ENCODE peak calls at places on chromosomes 4 and X, in four cellular contexts. One of them, this sample, is unnamed.

GRCh38 chrX:82813671-82814078 is 694.4 kb upstream of the POU3F4 start:
- DNase-seq in AG10803: peak
- DNase-seq in GM06990: no peak
- DNase-seq in vagina: no peak
- DNase-seq in this sample: no peak

GRCh38 chrX:119429471-119429870 is 30.3 kb downstream of the SLC25A43 start:
- DNase-seq in AG10803: no peak
- DNase-seq in GM06990: no peak
- DNase-seq in vagina: no peak
- DNase-seq in this sample: no peak

GRCh38 chrX:51641421-51642021 is 22.8 kb upstream of the CENPVL3 start:
- DNase-seq in AG10803: peak
- DNase-seq in GM06990: no peak
- DNase-seq in vagina: no peak
- DNase-seq in this sample: peak

GRCh38 chrX:70134116-70134477 is 850 bp downstream of the IGBP1 start:
- DNase-seq in AG10803: peak
- DNase-seq in GM06990: no peak
- DNase-seq in vagina: no peak
- DNase-seq in this sample: no peak

GRCh38 chr4:960736-961650 is 12.4 kb downstream of the DGKQ start:
- DNase-seq in AG10803: no peak
- DNase-seq in GM06990: no peak
- DNase-seq in vagina: no peak
- DNase-seq in this sample: no peak

GRCh38 chr4:149836546-149836945 is 20.9 kb upstream of the IQCM start:
- DNase-seq in AG10803: peak
- DNase-seq in GM06990: no peak
- DNase-seq in vagina: no peak
- DNase-seq in this sample: no peak

GRCh38 chr4:56907009-56907408 is 691 bp upstream of the REST start:
- DNase-seq in AG10803: no peak
- DNase-seq in GM06990: no peak
- DNase-seq in vagina: no peak
- DNase-seq in this sample: peak

GRCh38 chrX:65610040-65610439 is 57.4 kb upstream of the MSN start:
- DNase-seq in AG10803: peak
- DNase-seq in GM06990: no peak
- DNase-seq in vagina: no peak
- DNase-seq in this sample: no peak

GRCh38 chr4:113815826-113816225 is 54.3 kb upstream of the CAMK2D start:
- DNase-seq in AG10803: no peak
- DNase-seq in GM06990: no peak
- DNase-seq in vagina: no peak
- DNase-seq in this sample: no peak

DNA sequence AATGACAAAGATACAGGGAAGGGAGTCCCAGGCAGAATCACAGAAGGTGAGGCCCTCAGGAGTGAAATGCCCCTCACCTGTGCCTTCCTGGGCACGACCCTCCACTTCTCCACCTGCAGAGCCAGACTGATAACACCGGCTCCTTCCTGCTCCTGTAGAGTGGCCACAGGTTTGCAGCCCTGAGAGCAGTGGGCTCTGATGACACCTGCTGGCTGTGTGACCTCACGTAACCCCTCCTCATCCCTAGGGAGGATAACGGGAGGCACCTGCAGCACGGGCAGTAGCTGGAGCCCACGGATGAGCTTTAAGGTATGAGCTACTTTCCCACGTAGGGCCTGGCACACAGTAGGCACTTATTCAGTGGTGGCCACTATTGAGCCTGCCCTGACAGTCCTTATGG is 25.5 kb upstream of the MAN2B2 start:
- DNase-seq in AG10803: no peak
- DNase-seq in GM06990: no peak
- DNase-seq in vagina: no peak
- DNase-seq in this sample: no peak
- TF ChIP-seq CTCF in AG10803: no peak
- TF ChIP-seq CTCF in GM06990: no peak
- TF ChIP-seq CTCF in vagina: no peak
- TF ChIP-seq CTCF in this sample: no peak

GRCh38 chr4:7167706-7168105 is 24.6 kb upstream of the SORCS2 start:
- DNase-seq in AG10803: no peak
- DNase-seq in GM06990: no peak
- DNase-seq in vagina: no peak
- DNase-seq in this sample: no peak
- TF ChIP-seq CTCF in AG10803: no peak
- TF ChIP-seq CTCF in GM06990: no peak
- TF ChIP-seq CTCF in vagina: no peak
- TF ChIP-seq CTCF in this sample: no peak

DNA sequence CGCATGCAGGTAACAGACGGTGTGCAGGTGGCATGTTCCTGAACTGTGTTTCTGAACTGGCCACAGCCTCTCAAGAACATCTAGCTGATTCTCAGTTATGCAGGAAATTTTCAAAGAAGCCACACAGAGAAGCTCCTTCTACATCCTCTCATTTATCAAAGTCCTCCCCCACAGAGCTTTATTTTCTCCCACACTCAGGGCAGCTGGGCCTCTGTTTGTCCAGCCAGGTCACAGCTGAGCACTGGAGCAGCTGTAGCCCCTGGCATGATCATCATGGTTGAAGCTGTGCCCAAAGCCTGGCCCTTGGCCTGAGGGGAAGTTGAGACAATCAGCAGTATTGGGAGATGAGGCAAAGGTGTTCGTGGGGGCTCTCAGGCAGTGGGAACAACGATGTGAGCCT is 342.1 kb downstream of the ZNF674 start:
- DNase-seq in AG10803: no peak
- DNase-seq in GM06990: no peak
- DNase-seq in vagina: no peak
- DNase-seq in this sample: no peak
- TF ChIP-seq CTCF in AG10803: no peak
- TF ChIP-seq CTCF in GM06990: no peak
- TF ChIP-seq CTCF in vagina: no peak
- TF ChIP-seq CTCF in this sample: no peak

GRCh38 chr4:177579649-177580048 is 137.4 kb upstream of the AGA start:
- DNase-seq in AG10803: no peak
- DNase-seq in GM06990: no peak
- DNase-seq in vagina: no peak
- DNase-seq in this sample: no peak
- TF ChIP-seq CTCF in AG10803: no peak
- TF ChIP-seq CTCF in GM06990: no peak
- TF ChIP-seq CTCF in vagina: no peak
- TF ChIP-seq CTCF in this sample: no peak

GRCh38 chrX:76850851-76851250 is 423.3 kb downstream of the MAGEE1 start:
- DNase-seq in AG10803: no peak
- DNase-seq in GM06990: no peak
- DNase-seq in vagina: no peak
- DNase-seq in this sample: no peak
- TF ChIP-seq CTCF in AG10803: no peak
- TF ChIP-seq CTCF in GM06990: peak
- TF ChIP-seq CTCF in vagina: no peak
- TF ChIP-seq CTCF in this sample: no peak

GRCh38 chr4:18042754-18043153 is 21.2 kb upstream of the LCORL start:
- DNase-seq in AG10803: no peak
- DNase-seq in GM06990: no peak
- DNase-seq in vagina: no peak
- DNase-seq in this sample: no peak
- TF ChIP-seq CTCF in AG10803: peak
- TF ChIP-seq CTCF in GM06990: peak
- TF ChIP-seq CTCF in vagina: no peak
- TF ChIP-seq CTCF in this sample: no peak

GRCh38 chr4:95181446-95182306 is 367.1 kb downstream of the UNC5C start:
- DNase-seq in AG10803: peak
- DNase-seq in GM06990: no peak
- DNase-seq in vagina: peak
- DNase-seq in this sample: no peak
- TF ChIP-seq CTCF in AG10803: no peak
- TF ChIP-seq CTCF in GM06990: no peak
- TF ChIP-seq CTCF in vagina: no peak
- TF ChIP-seq CTCF in this sample: no peak

GRCh38 chr4:7788193-7788592 is 151.5 kb downstream of the AFAP1 start:
- DNase-seq in AG10803: no peak
- DNase-seq in GM06990: no peak
- DNase-seq in vagina: no peak
- DNase-seq in this sample: no peak
- TF ChIP-seq CTCF in AG10803: no peak
- TF ChIP-seq CTCF in GM06990: no peak
- TF ChIP-seq CTCF in vagina: no peak
- TF ChIP-seq CTCF in this sample: no peak

DNA sequence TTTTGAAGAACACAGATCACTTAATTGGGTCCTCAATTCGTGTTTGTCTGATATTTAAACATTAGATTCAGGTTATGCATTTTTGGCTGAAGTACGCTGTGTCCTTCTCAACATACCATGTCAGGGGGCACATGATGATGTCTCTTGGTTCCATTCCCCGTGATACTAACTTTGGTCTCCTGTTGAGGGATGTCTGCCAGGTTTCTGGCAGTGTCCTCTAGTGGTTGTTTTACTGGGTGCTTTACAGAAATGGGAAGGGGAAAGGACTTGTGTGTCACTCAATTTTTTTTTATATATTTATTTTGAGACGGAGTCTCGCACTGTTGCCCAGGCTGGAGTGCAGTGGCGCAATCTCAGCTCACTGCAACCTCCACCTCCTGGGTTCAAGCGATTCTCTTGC is 58.2 kb downstream of the WWC2 start:
- DNase-seq in AG10803: no peak
- DNase-seq in GM06990: no peak
- DNase-seq in vagina: no peak
- DNase-seq in this sample: no peak
- TF ChIP-seq CTCF in AG10803: no peak
- TF ChIP-seq CTCF in GM06990: no peak
- TF ChIP-seq CTCF in vagina: no peak
- TF ChIP-seq CTCF in this sample: no peak

DNA sequence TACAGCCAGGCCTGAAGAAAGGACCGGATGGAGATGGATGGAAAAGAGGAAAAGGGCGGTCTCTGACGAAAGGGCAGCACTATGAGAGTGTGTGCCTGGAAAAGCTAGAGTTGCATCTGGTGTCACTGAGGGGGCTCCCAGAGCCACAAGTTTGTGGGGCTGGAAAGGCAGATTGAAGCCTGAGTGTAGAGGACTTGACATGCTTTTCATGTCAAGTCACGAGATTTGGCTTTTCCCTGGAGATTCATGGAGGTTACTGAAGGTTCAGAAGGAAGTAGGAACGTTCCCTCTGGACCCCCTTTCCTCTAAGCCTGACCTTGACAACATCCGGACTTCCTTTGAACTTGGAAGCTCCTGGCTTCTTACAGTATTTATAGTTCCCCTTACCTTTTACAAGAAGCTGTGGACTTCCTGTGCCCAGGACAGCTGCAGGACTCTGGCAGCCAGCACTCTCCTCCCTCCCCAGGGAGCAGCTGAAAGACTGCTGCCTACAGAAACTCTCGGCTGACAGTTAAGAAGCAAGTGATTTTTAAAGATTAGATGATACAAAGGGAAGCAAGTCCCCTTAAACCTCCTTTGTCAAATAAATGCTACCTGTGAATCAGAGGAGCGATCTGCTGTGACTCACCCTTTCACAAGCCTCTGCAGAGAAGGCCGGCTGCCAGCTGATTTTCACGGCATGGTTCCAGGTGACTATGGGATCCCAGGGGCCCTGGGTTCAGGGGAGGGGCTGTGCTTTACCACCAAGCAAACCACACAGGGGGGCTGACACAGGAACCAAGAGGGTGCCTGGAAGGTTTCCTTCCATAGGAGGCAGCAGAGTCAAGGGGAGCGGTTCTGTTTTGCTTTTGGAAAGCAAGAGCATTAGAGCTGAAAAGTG is 72.9 kb upstream of the STIM2 start:
- DNase-seq in AG10803: peak
- DNase-seq in GM06990: peak
- DNase-seq in vagina: no peak
- DNase-seq in this sample: no peak
- TF ChIP-seq CTCF in AG10803: peak
- TF ChIP-seq CTCF in GM06990: peak
- TF ChIP-seq CTCF in vagina: no peak
- TF ChIP-seq CTCF in this sample: no peak